ENCODE peak calls at places on chromosomes 4 and X, in six cellular contexts. One of them, this sample, is unnamed.
A peak's percentile ranks its signal among the peaks of the same experiment; 100 is the strongest.

GRCh38 chrX:65148232-65148631 is 172.0 kb upstream of the ZC4H2 start:
- DNase-seq in progenitor cell of endocrine pancreas: no peak
- DNase-seq in NCI-H1436: no peak
- DNase-seq in amygdala: no peak
- DNase-seq in immature natural killer cell: no peak
- DNase-seq in pulmonary artery endothelial cell: no peak
- DNase-seq in this sample: no peak

GRCh38 chr4:69167300-69167699 is 47.2 kb downstream of the UGT2B11 start:
- DNase-seq in progenitor cell of endocrine pancreas: no peak
- DNase-seq in NCI-H1436: no peak
- DNase-seq in amygdala: no peak
- DNase-seq in immature natural killer cell: no peak
- DNase-seq in pulmonary artery endothelial cell: no peak
- DNase-seq in this sample: no peak

GRCh38 chrX:353566-354535 is 32.9 kb downstream of the PPP2R3B start:
- DNase-seq in progenitor cell of endocrine pancreas: no peak
- DNase-seq in NCI-H1436: no peak
- DNase-seq in amygdala: no peak
- DNase-seq in immature natural killer cell: no peak
- DNase-seq in pulmonary artery endothelial cell: no peak
- DNase-seq in this sample: no peak

GRCh38 chr4:1713003-1713397 is 881 bp upstream of the SLBP start:
- DNase-seq in progenitor cell of endocrine pancreas: no peak
- DNase-seq in NCI-H1436: no peak
- DNase-seq in amygdala: no peak
- DNase-seq in immature natural killer cell: no peak
- DNase-seq in pulmonary artery endothelial cell: no peak
- DNase-seq in this sample: no peak

GRCh38 chrX:132676561-132677186 is 187.8 kb upstream of the MBNL3 start:
- DNase-seq in progenitor cell of endocrine pancreas: no peak
- DNase-seq in NCI-H1436: no peak
- DNase-seq in amygdala: no peak
- DNase-seq in immature natural killer cell: no peak
- DNase-seq in pulmonary artery endothelial cell: no peak
- DNase-seq in this sample: peak; percentile 1

GRCh38 chr4:115668396-115668795 is 555.0 kb upstream of the NDST4 start:
- DNase-seq in progenitor cell of endocrine pancreas: no peak
- DNase-seq in NCI-H1436: no peak
- DNase-seq in amygdala: no peak
- DNase-seq in immature natural killer cell: no peak
- DNase-seq in pulmonary artery endothelial cell: no peak
- DNase-seq in this sample: no peak

GRCh38 chr4:20203508-20203907 is 48.2 kb upstream of the SLIT2 start:
- DNase-seq in progenitor cell of endocrine pancreas: no peak
- DNase-seq in NCI-H1436: no peak
- DNase-seq in amygdala: no peak
- DNase-seq in immature natural killer cell: no peak
- DNase-seq in pulmonary artery endothelial cell: no peak
- DNase-seq in this sample: no peak

GRCh38 chr4:118755438-118756226 is 70.4 kb downstream of the METTL14 start:
- DNase-seq in progenitor cell of endocrine pancreas: no peak
- DNase-seq in NCI-H1436: no peak
- DNase-seq in amygdala: no peak
- DNase-seq in immature natural killer cell: no peak
- DNase-seq in pulmonary artery endothelial cell: no peak
- DNase-seq in this sample: no peak

GRCh38 chr4:48388504-48389154 is 47.3 kb downstream of the SLAIN2 start:
- DNase-seq in progenitor cell of endocrine pancreas: no peak
- DNase-seq in NCI-H1436: no peak
- DNase-seq in amygdala: no peak
- DNase-seq in immature natural killer cell: no peak
- DNase-seq in pulmonary artery endothelial cell: no peak
- DNase-seq in this sample: no peak

GRCh38 chrX:154488336-154489075 is 1.9 kb downstream of the SLC10A3 start:
- DNase-seq in progenitor cell of endocrine pancreas: no peak
- DNase-seq in NCI-H1436: no peak
- DNase-seq in amygdala: no peak
- DNase-seq in immature natural killer cell: no peak
- DNase-seq in pulmonary artery endothelial cell: no peak
- DNase-seq in this sample: no peak

GRCh38 chr4:73892966-73893365 is 23.8 kb downstream of the CXCL1 start:
- DNase-seq in progenitor cell of endocrine pancreas: no peak
- DNase-seq in NCI-H1436: no peak
- DNase-seq in amygdala: no peak
- DNase-seq in immature natural killer cell: no peak
- DNase-seq in pulmonary artery endothelial cell: no peak
- DNase-seq in this sample: no peak

GRCh38 chr4:139243448-139244365 is 36.3 kb downstream of the MGARP start:
- DNase-seq in progenitor cell of endocrine pancreas: no peak
- DNase-seq in NCI-H1436: no peak
- DNase-seq in amygdala: no peak
- DNase-seq in immature natural killer cell: no peak
- DNase-seq in pulmonary artery endothelial cell: no peak
- DNase-seq in this sample: no peak

GRCh38 chr4:84914686-84915395 is 51.6 kb downstream of the WDFY3 start:
- DNase-seq in progenitor cell of endocrine pancreas: no peak
- DNase-seq in NCI-H1436: no peak
- DNase-seq in amygdala: no peak
- DNase-seq in immature natural killer cell: no peak
- DNase-seq in pulmonary artery endothelial cell: no peak
- DNase-seq in this sample: no peak

GRCh38 chrX:136711147-136711546 is 63.2 kb downstream of the CD40LG start:
- DNase-seq in progenitor cell of endocrine pancreas: no peak
- DNase-seq in NCI-H1436: no peak
- DNase-seq in amygdala: no peak
- DNase-seq in immature natural killer cell: no peak
- DNase-seq in pulmonary artery endothelial cell: no peak
- DNase-seq in this sample: no peak

GRCh38 chr4:89755210-89755609 is 81.8 kb downstream of the SNCA start:
- DNase-seq in progenitor cell of endocrine pancreas: no peak
- DNase-seq in NCI-H1436: no peak
- DNase-seq in amygdala: no peak
- DNase-seq in immature natural killer cell: no peak
- DNase-seq in pulmonary artery endothelial cell: no peak
- DNase-seq in this sample: no peak

This sample was measured in NCI-H2081.